ENCODE peak calls at places on chromosomes 11 and 22, in nine cellular contexts. T, J, X, E, H, Z, R, Q and V are unnamed samples.

GRCh38 chr11:25927391-25927790 is 404.5 kb upstream of the ANO3 start:
- DNase-seq in T (no peak), J (no peak), X (no peak), E (no peak), H (no peak), Z (no peak), R (no peak), Q (no peak), V (no peak)

GRCh38 chr11:96875772-96876171 is 486.0 kb downstream of the JRKL start:
- DNase-seq in T (no peak), J (no peak), X (no peak), E (no peak), H (no peak), Z (no peak), R (no peak), Q (no peak), V (no peak)

GRCh38 chr11:94880216-94880615 is 93.1 kb downstream of the CWC15 start:
- DNase-seq in T (no peak), J (peak), X (no peak), E (peak), H (no peak), Z (no peak), R (no peak), Q (no peak), V (no peak)

GRCh38 chr11:21944577-21944976 is 248.3 kb upstream of the ANO5 start:
- DNase-seq in T (no peak), J (no peak), X (no peak), E (no peak), H (no peak), Z (no peak), R (no peak), Q (no peak), V (no peak)

GRCh38 chr11:105609832-105610781 is at the start of gene GRIA4:
- DNase-seq in T (peak), J (peak), X (peak), E (peak), H (peak), Z (peak), R (no peak), Q (peak), V (no peak)

GRCh38 chr11:4087551-4087950 is 7.0 kb upstream of the RRM1 start:
- DNase-seq in T (no peak), J (peak), X (no peak), E (peak), H (no peak), Z (no peak), R (no peak), Q (no peak), V (no peak)

GRCh38 chr22:36512333-36512732 is 5.5 kb upstream of the FOXRED2 start:
- DNase-seq in T (no peak), J (no peak), X (no peak), E (no peak), H (no peak), Z (no peak), R (no peak), Q (no peak), V (no peak)

GRCh38 chr11:65204646-65205601 is 23.2 kb downstream of the CAPN1 start:
- DNase-seq in T (no peak), J (peak), X (no peak), E (peak), H (peak), Z (peak), R (no peak), Q (no peak), V (no peak)

GRCh38 chr22:46740910-46741785 is 3.1 kb upstream of the CERK start:
- DNase-seq in T (no peak), J (no peak), X (no peak), E (no peak), H (no peak), Z (no peak), R (no peak), Q (peak), V (no peak)

GRCh38 chr22:50732681-50733080 is 5.3 kb upstream of the ACR start:
- DNase-seq in T (no peak), J (no peak), X (peak), E (no peak), H (no peak), Z (no peak), R (no peak), Q (no peak), V (no peak)

GRCh38 chr22:41821449-41822030 is 11.4 kb upstream of the SREBF2 start:
- DNase-seq in T (no peak), J (no peak), X (no peak), E (no peak), H (no peak), Z (no peak), R (no peak), Q (no peak), V (no peak)

GRCh38 chr11:61152816-61153592 is 8.2 kb downstream of the VPS37C start:
- DNase-seq in T (peak), J (peak), X (no peak), E (peak), H (peak), Z (no peak), R (no peak), Q (no peak), V (peak)

GRCh38 chr11:44823006-44823405 is 96.2 kb downstream of the TSPAN18 start:
- DNase-seq in T (no peak), J (no peak), X (no peak), E (no peak), H (no peak), Z (no peak), R (no peak), Q (no peak), V (no peak)

GRCh38 chr11:130472434-130472961 is 24.1 kb downstream of the ADAMTS15 start:
- DNase-seq in T (no peak), J (no peak), X (no peak), E (no peak), H (no peak), Z (no peak), R (no peak), Q (no peak), V (no peak)

GRCh38 chr11:134584706-134585445 is 172.8 kb upstream of the B3GAT1 start:
- DNase-seq in T (no peak), J (no peak), X (peak), E (no peak), H (no peak), Z (no peak), R (no peak), Q (no peak), V (no peak)

GRCh38 chr11:65275906-65276305 is 14.1 kb downstream of the POLA2 start:
- DNase-seq in T (no peak), J (no peak), X (no peak), E (no peak), H (peak), Z (no peak), R (no peak), Q (no peak), V (no peak)

GRCh38 chr11:28619870-28620540 is 511.8 kb downstream of the METTL15 start:
- DNase-seq in T (no peak), J (peak), X (no peak), E (peak), H (peak), Z (no peak), R (no peak), Q (no peak), V (no peak)

GRCh38 chr11:8015753-8016239 is 28.7 kb downstream of the EIF3F start:
- DNase-seq in T (peak), J (peak), X (peak), E (peak), H (no peak), Z (no peak), R (no peak), Q (no peak), V (no peak)

GRCh38 chr11:36509265-36509664 is 807 bp downstream of the TRAF6 start:
- DNase-seq in T (no peak), J (peak), X (no peak), E (peak), H (peak), Z (peak), R (no peak), Q (no peak), V (no peak)

GRCh38 chr11:10761085-10761698 is 10.1 kb downstream of the CTR9 start:
- DNase-seq in T (peak), J (no peak), X (no peak), E (no peak), H (no peak), Z (no peak), R (no peak), Q (no peak), V (no peak)

DNA sequence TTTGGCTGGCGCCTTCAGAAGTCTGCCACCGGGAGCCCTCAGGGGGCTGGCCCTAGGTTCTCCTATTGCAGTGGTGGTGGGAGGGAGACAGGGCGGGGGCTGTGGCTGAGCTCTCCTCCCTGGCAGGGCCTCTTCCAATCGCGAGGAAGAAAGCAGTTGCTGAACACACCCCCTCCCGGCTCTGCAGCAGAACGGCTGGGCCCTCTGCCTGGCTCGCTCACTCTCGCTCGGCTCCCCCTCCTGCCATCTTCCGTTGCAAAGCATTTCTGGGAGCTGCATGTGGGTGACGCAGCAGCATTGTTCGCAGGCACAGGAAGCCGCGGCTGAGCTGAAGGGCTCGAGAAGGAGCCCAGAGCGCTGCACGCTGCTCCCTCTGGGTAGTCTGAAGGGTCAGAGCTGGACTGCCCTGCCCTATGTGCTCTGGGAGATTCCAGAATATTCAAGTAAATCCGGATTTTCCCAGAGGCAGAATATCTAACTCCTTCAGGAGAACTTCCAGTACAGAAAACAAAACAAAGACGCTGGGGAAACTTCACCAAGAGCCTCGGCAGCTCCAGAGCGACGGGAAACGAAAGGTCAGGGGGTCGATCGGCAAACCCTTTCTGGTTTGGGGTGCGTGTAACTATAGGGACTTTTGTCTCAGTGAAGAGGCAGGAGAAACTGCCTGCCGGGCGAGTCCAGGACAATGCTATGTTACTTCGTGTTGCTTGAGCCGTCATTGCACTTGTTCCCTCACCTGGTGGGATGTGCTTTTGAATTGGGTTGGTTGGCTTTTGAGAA is 26.3 kb upstream of the GRK2 start:
- DNase-seq in T (peak), J (peak), X (peak), E (peak), H (peak), Z (peak), R (peak), Q (peak), V (peak)
- TF ChIP-seq CTCF in T (no peak), J (peak), X (peak), E (no peak), H (peak), Z (peak), R (no peak), Q (peak), V (no peak)

GRCh38 chr22:20567993-20568417 is 60.6 kb downstream of the MED15 start:
- DNase-seq in T (peak), J (peak), X (no peak), E (peak), H (no peak), Z (no peak), R (no peak), Q (no peak), V (no peak)
- TF ChIP-seq CTCF in T (peak), J (peak), X (peak), E (peak), H (peak), Z (peak), R (peak), Q (no peak), V (peak)

GRCh38 chr22:43481528-43482309 is 69.9 kb downstream of the MPPED1 start:
- DNase-seq in T (no peak), J (no peak), X (no peak), E (no peak), H (no peak), Z (peak), R (no peak), Q (no peak), V (no peak)
- TF ChIP-seq CTCF in T (no peak), J (no peak), X (no peak), E (no peak), H (no peak), Z (no peak), R (no peak), Q (peak), V (no peak)

DNA sequence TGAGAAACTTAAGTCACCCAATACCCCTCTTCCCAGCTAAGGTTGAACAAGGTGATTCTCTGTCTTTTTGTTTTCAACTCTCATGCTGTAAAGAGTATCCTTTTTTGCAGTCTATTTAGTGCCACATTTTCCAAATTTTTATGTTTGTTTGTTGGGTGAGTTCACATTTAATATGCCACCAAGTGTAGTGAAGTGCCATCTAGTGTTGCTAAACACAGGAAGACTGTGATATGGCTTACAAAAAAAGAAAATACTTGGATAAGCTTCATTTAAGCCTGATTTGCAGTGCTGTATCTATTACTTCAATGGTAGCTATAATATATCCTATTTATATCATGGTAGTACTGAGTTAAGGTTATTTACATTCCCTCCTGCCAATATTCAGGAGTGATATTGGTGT is 319.2 kb upstream of the CHORDC1 start:
- DNase-seq in T (no peak), J (no peak), X (no peak), E (no peak), H (no peak), Z (no peak), R (no peak), Q (no peak), V (no peak)
- TF ChIP-seq CTCF in T (no peak), J (no peak), X (no peak), E (no peak), H (no peak), Z (no peak), R (no peak), Q (no peak), V (no peak)